ENCODE peak calls at places on chromosomes 12 and 14, in four cellular contexts. M, Y, Q and L are unnamed samples.

GRCh38 chr14:61120576-61120975 is 139.5 kb downstream of the SLC38A6 start:
- DNase-seq in M (no peak), Y (no peak), Q (no peak), L (no peak)

GRCh38 chr12:121288158-121288848 is 8.2 kb downstream of the CAMKK2 start:
- DNase-seq in Q (no peak), M (no peak), Y (no peak), L (no peak)

GRCh38 chr12:76777765-76778216 is 13.9 kb downstream of the ZDHHC17 start:
- DNase-seq in M (no peak), Q (no peak), Y (no peak), L (no peak)

GRCh38 chr14:40463886-40464285 is 1031.7 kb upstream of the FBXO33 start:
- DNase-seq in Y (no peak), Q (no peak), M (no peak), L (no peak)

GRCh38 chr12:85711735-85712390 is 124.3 kb downstream of the RASSF9 start:
- DNase-seq in Y (no peak), Q (no peak), M (no peak), L (no peak)

GRCh38 chr14:63855272-63855671 is 2.5 kb downstream of the SYNE2 start:
- DNase-seq in Q (no peak), Y (no peak), M (no peak), L (no peak)

GRCh38 chr12:115227137-115227615 is 543.2 kb upstream of the TBX3 start:
- DNase-seq in M (peak), Q (no peak), Y (peak), L (peak)

GRCh38 chr12:120775862-120776552 is 50.4 kb downstream of the ACADS start:
- DNase-seq in Q (no peak), Y (peak), M (no peak), L (no peak)

GRCh38 chr14:52146504-52146903 is 77.6 kb upstream of the NID2 start:
- DNase-seq in Y (no peak), M (no peak), Q (no peak), L (no peak)

GRCh38 chr14:70398706-70399431 is 18.0 kb downstream of the SYNJ2BP start:
- DNase-seq in Q (no peak), M (no peak), Y (no peak), L (no peak)
- TF ChIP-seq TCF7L2 in Q (no peak), M (no peak), Y (no peak), L (no peak)

GRCh38 chr14:67253076-67253635 is 11.9 kb downstream of the PALS1 start:
- DNase-seq in Q (no peak), M (no peak), Y (no peak), L (no peak)

DNA sequence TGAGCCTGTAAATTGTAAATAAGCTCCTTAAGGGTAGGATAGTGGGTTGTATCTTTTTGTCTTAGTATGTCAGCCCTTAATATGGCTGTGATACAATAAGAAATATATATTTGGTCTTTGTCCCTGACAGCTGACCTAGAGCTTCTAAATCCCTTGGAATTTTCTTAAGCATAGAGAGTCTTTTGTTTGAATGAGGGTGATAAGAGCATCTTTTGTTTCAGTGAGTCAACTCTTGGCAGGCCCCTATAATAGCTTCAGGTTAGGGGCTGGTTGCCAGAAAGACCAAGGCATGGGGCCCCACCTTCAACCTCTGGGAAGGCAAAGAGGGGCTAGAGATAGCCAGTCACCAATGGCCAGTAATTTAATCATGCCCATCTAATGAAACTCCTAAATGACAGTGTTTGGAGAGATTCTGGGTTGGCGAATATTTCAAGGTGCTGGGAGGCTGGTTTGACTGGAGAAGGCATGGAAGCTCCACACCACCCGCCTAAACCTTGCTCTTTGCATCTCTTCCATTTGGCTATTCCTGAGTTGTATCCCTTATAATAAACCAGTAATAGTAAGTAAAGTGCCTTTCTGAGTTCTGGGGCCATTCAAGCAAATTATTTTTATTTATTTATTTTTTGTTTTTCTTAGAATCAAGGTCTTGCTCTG is 10.5 kb downstream of the PALS1 start:
- DNase-seq in Y (no peak), Q (no peak), M (no peak), L (no peak)
- TF ChIP-seq TCF7L2 in Y (no peak), Q (no peak), M (no peak), L (no peak)

GRCh38 chr12:106709068-106709511 is 65.4 kb upstream of the RIC8B start:
- DNase-seq in Q (no peak), Y (no peak), M (no peak), L (no peak)
- TF ChIP-seq TCF7L2 in Q (no peak), Y (no peak), M (no peak), L (no peak)

DNA sequence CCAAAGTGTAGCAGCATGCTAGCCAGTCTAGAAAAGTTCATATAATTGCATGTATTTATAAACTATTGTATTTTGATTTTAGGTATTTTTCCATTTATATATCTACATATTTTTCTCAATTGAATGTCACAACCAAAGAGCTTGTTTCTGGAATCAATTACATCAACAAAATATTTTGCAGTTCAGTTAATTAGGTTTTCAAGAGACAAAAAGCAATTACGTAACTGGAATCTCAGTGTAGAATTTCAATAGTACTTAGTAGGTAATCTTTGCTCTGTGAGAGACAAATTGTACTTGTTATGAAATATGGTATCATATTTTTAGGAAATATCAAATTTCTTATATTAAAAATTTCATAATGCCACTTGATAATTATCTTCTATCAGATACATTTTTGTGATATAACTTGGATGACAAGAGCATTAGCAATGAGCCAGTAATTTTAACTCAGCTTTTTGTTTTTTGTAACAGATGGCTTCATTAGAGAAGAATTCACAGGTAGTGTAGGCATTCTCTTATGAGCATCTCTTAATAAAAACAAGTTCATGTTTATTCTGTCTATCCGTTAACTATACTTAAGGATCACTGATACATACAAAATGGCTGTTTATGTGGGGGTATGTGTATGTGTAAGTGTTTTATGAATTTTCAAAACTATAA is 774.7 kb downstream of the C12orf50 start:
- DNase-seq in Q (no peak), M (no peak), Y (no peak), L (no peak)
- TF ChIP-seq TCF7L2 in Q (no peak), M (no peak), Y (no peak), L (no peak)

GRCh38 chr14:75401356-75401755 is 26.5 kb upstream of the JDP2 start:
- DNase-seq in Y (no peak), M (no peak), Q (no peak), L (no peak)
- TF ChIP-seq TCF7L2 in Y (no peak), M (no peak), Q (no peak), L (no peak)